ENCODE peak calls at places on chromosomes 12 and 14, in ten cellular contexts. One of them, this sample, is unnamed.

GRCh38 chr12:9928607-9929006 is 3.6 kb downstream of the CLEC2A start:
- DNase-seq in tibial artery: no peak
- DNase-seq in A549: no peak
- DNase-seq in psoas muscle: no peak
- DNase-seq in left ventricle myocardium inferior: no peak
- DNase-seq in HCT116: no peak
- DNase-seq in stomach: no peak
- DNase-seq in right cardiac atrium: no peak
- DNase-seq in testis: no peak
- DNase-seq in pancreas: no peak
- DNase-seq in this sample: no peak

GRCh38 chr12:92444763-92445162 is 258.0 kb upstream of the PLEKHG7 start:
- DNase-seq in right cardiac atrium: no peak
- DNase-seq in HCT116: no peak
- DNase-seq in testis: peak
- DNase-seq in psoas muscle: no peak
- DNase-seq in tibial artery: peak
- DNase-seq in stomach: no peak
- DNase-seq in A549: no peak
- DNase-seq in pancreas: no peak
- DNase-seq in left ventricle myocardium inferior: no peak
- DNase-seq in this sample: no peak

GRCh38 chr12:121318121-121318520 is 21.6 kb upstream of the CAMKK2 start:
- DNase-seq in left ventricle myocardium inferior: no peak
- DNase-seq in tibial artery: no peak
- DNase-seq in pancreas: no peak
- DNase-seq in psoas muscle: no peak
- DNase-seq in testis: no peak
- DNase-seq in right cardiac atrium: no peak
- DNase-seq in A549: no peak
- DNase-seq in HCT116: no peak
- DNase-seq in stomach: no peak
- DNase-seq in this sample: no peak

GRCh38 chr12:110505332-110505731 is 3.2 kb downstream of the RAD9B start:
- DNase-seq in right cardiac atrium: no peak
- DNase-seq in left ventricle myocardium inferior: no peak
- DNase-seq in HCT116: no peak
- DNase-seq in testis: no peak
- DNase-seq in A549: no peak
- DNase-seq in tibial artery: no peak
- DNase-seq in pancreas: no peak
- DNase-seq in stomach: no peak
- DNase-seq in psoas muscle: no peak
- DNase-seq in this sample: no peak

GRCh38 chr12:105057174-105057573 is 27.1 kb downstream of the ALDH1L2 start:
- DNase-seq in pancreas: no peak
- DNase-seq in right cardiac atrium: no peak
- DNase-seq in HCT116: no peak
- DNase-seq in left ventricle myocardium inferior: no peak
- DNase-seq in testis: no peak
- DNase-seq in tibial artery: no peak
- DNase-seq in psoas muscle: no peak
- DNase-seq in A549: no peak
- DNase-seq in stomach: no peak
- DNase-seq in this sample: no peak

GRCh38 chr14:66503532-66503931 is 4.4 kb upstream of the GPHN start:
- DNase-seq in left ventricle myocardium inferior: no peak
- DNase-seq in A549: no peak
- DNase-seq in pancreas: no peak
- DNase-seq in right cardiac atrium: no peak
- DNase-seq in HCT116: no peak
- DNase-seq in tibial artery: no peak
- DNase-seq in testis: no peak
- DNase-seq in psoas muscle: no peak
- DNase-seq in stomach: no peak
- DNase-seq in this sample: no peak

GRCh38 chr14:75184447-75184846 is 8.0 kb upstream of the TMED10 start:
- DNase-seq in pancreas: no peak
- DNase-seq in psoas muscle: no peak
- DNase-seq in right cardiac atrium: no peak
- DNase-seq in HCT116: no peak
- DNase-seq in tibial artery: no peak
- DNase-seq in left ventricle myocardium inferior: no peak
- DNase-seq in A549: no peak
- DNase-seq in testis: no peak
- DNase-seq in stomach: no peak
- DNase-seq in this sample: no peak

GRCh38 chr14:95244587-95244986 is 75.1 kb downstream of the CLMN start:
- DNase-seq in psoas muscle: no peak
- DNase-seq in A549: no peak
- DNase-seq in HCT116: no peak
- DNase-seq in right cardiac atrium: no peak
- DNase-seq in stomach: no peak
- DNase-seq in testis: no peak
- DNase-seq in tibial artery: no peak
- DNase-seq in left ventricle myocardium inferior: no peak
- DNase-seq in pancreas: no peak
- DNase-seq in this sample: no peak

GRCh38 chr14:58832010-58832409 is 194.2 kb downstream of the DACT1 start:
- DNase-seq in tibial artery: no peak
- DNase-seq in right cardiac atrium: no peak
- DNase-seq in psoas muscle: no peak
- DNase-seq in pancreas: no peak
- DNase-seq in A549: no peak
- DNase-seq in HCT116: no peak
- DNase-seq in stomach: no peak
- DNase-seq in testis: no peak
- DNase-seq in left ventricle myocardium inferior: no peak
- DNase-seq in this sample: no peak

GRCh38 chr14:63343878-63344277 is 25.1 kb upstream of the GPHB5 start:
- DNase-seq in psoas muscle: no peak
- DNase-seq in pancreas: no peak
- DNase-seq in A549: no peak
- DNase-seq in testis: no peak
- DNase-seq in HCT116: no peak
- DNase-seq in stomach: no peak
- DNase-seq in left ventricle myocardium inferior: no peak
- DNase-seq in right cardiac atrium: no peak
- DNase-seq in tibial artery: no peak
- DNase-seq in this sample: no peak

DNA sequence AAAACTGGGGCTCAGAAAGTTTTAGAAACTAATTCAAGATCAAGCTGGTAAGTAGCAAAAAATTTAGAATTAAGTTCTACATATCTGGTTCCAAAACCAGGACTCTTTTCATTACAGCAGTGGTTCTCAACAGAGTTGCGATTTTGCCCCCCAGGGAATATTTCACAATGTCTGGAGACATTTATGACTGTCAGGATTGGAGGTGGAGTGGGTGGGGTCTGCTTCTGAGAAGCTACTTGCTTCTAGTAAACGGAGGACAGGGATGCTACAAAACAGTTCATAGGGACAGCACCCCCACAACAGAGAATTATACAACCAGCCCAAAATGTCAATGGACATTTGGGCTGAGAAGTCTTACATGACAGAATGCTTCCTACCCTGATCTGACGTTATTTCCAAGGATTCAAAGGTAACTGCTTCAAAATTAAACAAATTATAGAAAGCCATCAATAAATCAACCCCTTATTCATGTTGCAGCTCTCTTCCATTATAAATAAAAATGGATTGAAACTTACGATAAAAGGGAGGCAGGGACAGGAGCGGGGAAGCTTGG is 728 bp upstream of the SPATA7 start:
- DNase-seq in tibial artery: peak
- DNase-seq in psoas muscle: no peak
- DNase-seq in testis: no peak
- DNase-seq in HCT116: no peak
- DNase-seq in A549: no peak
- DNase-seq in left ventricle myocardium inferior: no peak
- DNase-seq in right cardiac atrium: no peak
- DNase-seq in stomach: no peak
- DNase-seq in pancreas: no peak
- DNase-seq in this sample: no peak
- H3K4me3 ChIP-seq in tibial artery: peak
- H3K4me3 ChIP-seq in psoas muscle: peak
- H3K4me3 ChIP-seq in testis: peak
- H3K4me3 ChIP-seq in HCT116: peak
- H3K4me3 ChIP-seq in A549: peak
- H3K4me3 ChIP-seq in left ventricle myocardium inferior: peak
- H3K4me3 ChIP-seq in right cardiac atrium: peak
- H3K4me3 ChIP-seq in stomach: peak
- H3K4me3 ChIP-seq in pancreas: peak
- H3K4me3 ChIP-seq in this sample: peak

GRCh38 chr12:107092669-107093546 is 441 bp downstream of the CRY1 start:
- DNase-seq in pancreas: peak
- DNase-seq in left ventricle myocardium inferior: peak
- DNase-seq in HCT116: no peak
- DNase-seq in A549: peak
- DNase-seq in right cardiac atrium: no peak
- DNase-seq in testis: peak
- DNase-seq in psoas muscle: peak
- DNase-seq in tibial artery: peak
- DNase-seq in stomach: peak
- DNase-seq in this sample: peak
- H3K4me3 ChIP-seq in pancreas: peak
- H3K4me3 ChIP-seq in left ventricle myocardium inferior: peak
- H3K4me3 ChIP-seq in HCT116: peak
- H3K4me3 ChIP-seq in A549: peak
- H3K4me3 ChIP-seq in right cardiac atrium: peak
- H3K4me3 ChIP-seq in testis: peak
- H3K4me3 ChIP-seq in psoas muscle: peak
- H3K4me3 ChIP-seq in tibial artery: peak
- H3K4me3 ChIP-seq in stomach: peak
- H3K4me3 ChIP-seq in this sample: peak

GRCh38 chr12:29438752-29439408 is 57.9 kb upstream of the ERGIC2 start:
- DNase-seq in stomach: no peak
- DNase-seq in testis: no peak
- DNase-seq in HCT116: no peak
- DNase-seq in pancreas: no peak
- DNase-seq in tibial artery: no peak
- DNase-seq in left ventricle myocardium inferior: no peak
- DNase-seq in right cardiac atrium: no peak
- DNase-seq in psoas muscle: no peak
- DNase-seq in A549: no peak
- DNase-seq in this sample: no peak

GRCh38 chr12:29439506-29439905 is 58.0 kb downstream of the OVCH1 start:
- DNase-seq in A549: no peak
- DNase-seq in left ventricle myocardium inferior: no peak
- DNase-seq in testis: no peak
- DNase-seq in tibial artery: no peak
- DNase-seq in psoas muscle: no peak
- DNase-seq in pancreas: no peak
- DNase-seq in HCT116: no peak
- DNase-seq in stomach: no peak
- DNase-seq in right cardiac atrium: no peak
- DNase-seq in this sample: no peak

DNA sequence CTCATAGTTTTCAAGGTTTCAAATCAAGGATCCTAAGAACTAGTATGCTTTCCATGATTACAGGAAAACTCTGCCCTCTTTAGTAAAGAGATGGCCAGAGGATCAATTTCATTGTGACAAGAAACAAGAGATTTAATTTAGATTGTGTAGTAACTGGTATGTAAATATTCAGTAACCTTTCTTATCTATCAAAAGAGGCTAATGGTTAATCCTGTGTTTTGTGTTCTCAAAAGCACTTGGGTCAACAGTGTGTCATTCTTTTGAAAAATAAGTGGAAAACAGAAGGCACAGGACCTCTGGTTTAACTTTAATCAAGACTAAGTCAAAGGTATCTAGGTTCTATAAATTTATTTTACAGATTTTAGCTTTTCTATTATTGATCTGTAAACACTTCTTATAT is 56.6 kb upstream of the ERGIC2 start:
- DNase-seq in psoas muscle: no peak
- DNase-seq in right cardiac atrium: no peak
- DNase-seq in pancreas: no peak
- DNase-seq in tibial artery: no peak
- DNase-seq in left ventricle myocardium inferior: no peak
- DNase-seq in stomach: no peak
- DNase-seq in HCT116: no peak
- DNase-seq in A549: no peak
- DNase-seq in testis: no peak
- DNase-seq in this sample: no peak
- H3K4me3 ChIP-seq in psoas muscle: no peak
- H3K4me3 ChIP-seq in right cardiac atrium: no peak
- H3K4me3 ChIP-seq in pancreas: no peak
- H3K4me3 ChIP-seq in tibial artery: no peak
- H3K4me3 ChIP-seq in left ventricle myocardium inferior: no peak
- H3K4me3 ChIP-seq in stomach: no peak
- H3K4me3 ChIP-seq in HCT116: no peak
- H3K4me3 ChIP-seq in A549: no peak
- H3K4me3 ChIP-seq in testis: no peak
- H3K4me3 ChIP-seq in this sample: no peak

DNA sequence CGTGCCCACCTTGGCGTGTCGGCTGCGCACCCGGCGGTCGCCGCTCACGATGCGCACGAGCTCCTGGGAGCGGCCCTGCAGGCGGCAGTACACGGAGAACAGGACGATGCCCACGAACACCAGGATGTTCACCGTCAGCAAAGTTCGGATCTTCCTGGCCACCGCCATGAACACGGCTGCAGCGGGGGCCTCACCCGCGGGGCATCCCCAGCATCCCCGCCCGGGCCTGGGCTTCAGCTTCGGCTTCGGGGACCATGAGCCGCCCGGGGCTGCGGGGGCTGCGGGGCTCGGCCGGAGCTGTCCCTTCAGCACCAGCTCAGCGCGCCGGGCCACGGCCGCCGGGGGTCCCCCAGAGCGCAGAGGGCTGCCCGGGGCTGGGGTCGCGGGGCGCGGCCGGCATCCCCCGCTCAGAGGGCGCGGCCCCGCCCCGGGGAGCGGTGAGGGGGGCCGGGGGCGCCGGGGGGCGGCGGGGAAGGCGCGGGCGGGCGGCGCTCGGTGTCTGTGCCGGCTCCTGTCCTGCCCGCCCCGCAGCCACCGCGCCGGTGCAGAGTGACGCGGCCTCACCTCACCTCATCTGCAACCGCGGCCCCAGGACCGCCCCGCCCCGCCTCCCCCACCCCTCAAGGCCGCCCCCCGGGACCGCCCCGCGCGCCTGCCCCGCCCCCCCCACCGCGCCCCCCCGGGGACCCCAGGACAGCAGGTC is at the start of gene GALNT9:
- DNase-seq in stomach: no peak
- DNase-seq in tibial artery: no peak
- DNase-seq in pancreas: peak
- DNase-seq in HCT116: no peak
- DNase-seq in psoas muscle: no peak
- DNase-seq in right cardiac atrium: no peak
- DNase-seq in A549: no peak
- DNase-seq in left ventricle myocardium inferior: no peak
- DNase-seq in testis: peak
- DNase-seq in this sample: no peak
- H3K4me3 ChIP-seq in stomach: no peak
- H3K4me3 ChIP-seq in tibial artery: no peak
- H3K4me3 ChIP-seq in pancreas: no peak
- H3K4me3 ChIP-seq in HCT116: no peak
- H3K4me3 ChIP-seq in psoas muscle: no peak
- H3K4me3 ChIP-seq in right cardiac atrium: peak
- H3K4me3 ChIP-seq in A549: peak
- H3K4me3 ChIP-seq in left ventricle myocardium inferior: no peak
- H3K4me3 ChIP-seq in testis: peak
- H3K4me3 ChIP-seq in this sample: no peak

DNA sequence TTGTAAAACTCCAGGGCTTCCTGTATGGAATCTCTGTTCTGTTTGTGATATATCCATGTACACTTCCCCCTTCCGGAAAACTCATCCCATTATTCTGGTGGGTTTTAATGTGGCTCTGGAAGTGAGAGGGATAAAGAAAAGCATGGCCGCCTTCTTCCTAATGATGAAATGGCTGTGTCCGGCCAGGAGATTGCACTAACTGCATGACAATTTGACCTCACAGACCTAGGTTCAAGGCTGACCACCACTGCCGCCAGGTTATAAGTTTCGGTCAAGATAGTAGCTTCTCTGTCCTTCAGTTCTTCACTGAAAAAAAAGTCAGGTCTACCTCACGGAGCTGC is 41.0 kb upstream of the NPAS3 start:
- DNase-seq in tibial artery: no peak
- DNase-seq in testis: peak
- DNase-seq in HCT116: no peak
- DNase-seq in right cardiac atrium: no peak
- DNase-seq in stomach: no peak
- DNase-seq in A549: no peak
- DNase-seq in psoas muscle: no peak
- DNase-seq in pancreas: no peak
- DNase-seq in left ventricle myocardium inferior: no peak
- DNase-seq in this sample: no peak
- H3K4me3 ChIP-seq in tibial artery: peak
- H3K4me3 ChIP-seq in testis: peak
- H3K4me3 ChIP-seq in HCT116: no peak
- H3K4me3 ChIP-seq in right cardiac atrium: peak
- H3K4me3 ChIP-seq in stomach: peak
- H3K4me3 ChIP-seq in A549: peak
- H3K4me3 ChIP-seq in psoas muscle: peak
- H3K4me3 ChIP-seq in pancreas: peak
- H3K4me3 ChIP-seq in left ventricle myocardium inferior: peak
- H3K4me3 ChIP-seq in this sample: no peak

This sample was measured in Jurkat, Clone E6-1.